ENCODE peak calls at places on chromosomes 13 and 19, in four cellular contexts. R, H, K and S are unnamed samples.

GRCh38 chr19:3494051-3494450 is 6.4 kb downstream of the DOHH start:
- DNase-seq in R (no peak), H (no peak), K (no peak), S (no peak)

GRCh38 chr13:79907527-79907926 is 426.6 kb downstream of the NDFIP2 start:
- DNase-seq in R (no peak), H (no peak), K (no peak), S (no peak)

GRCh38 chr19:30969586-30969985 is 379.6 kb downstream of the TSHZ3 start:
- DNase-seq in R (no peak), H (no peak), K (no peak), S (no peak)

GRCh38 chr19:34288381-34288780 is 34.0 kb downstream of the GARRE1 start:
- DNase-seq in R (no peak), H (no peak), K (no peak), S (no peak)

GRCh38 chr13:27954406-27954851 is 14.7 kb downstream of the CDX2 start:
- DNase-seq in R (no peak), H (no peak), K (no peak), S (no peak)

GRCh38 chr19:32677657-32678056 is 2.0 kb downstream of the RGS9BP start:
- DNase-seq in R (no peak), H (no peak), K (no peak), S (no peak)

GRCh38 chr19:44142014-44142523 is 715 bp downstream of the ZNF234 start:
- DNase-seq in R (no peak), H (peak; percentile 49), K (no peak), S (no peak)

GRCh38 chr13:27446986-27447583 is 3.3 kb downstream of the MTIF3 start:
- DNase-seq in R (no peak), H (no peak), K (no peak), S (no peak)

GRCh38 chr13:27170521-27171243 is 929 bp downstream of the USP12 start:
- DNase-seq in R (no peak), H (peak; percentile 36), K (peak; percentile 56), S (peak; percentile 55)

GRCh38 chr13:109704771-109705628 is 81.4 kb downstream of the IRS2 start:
- DNase-seq in R (no peak), H (no peak), K (peak; percentile 58), S (no peak)

GRCh38 chr13:112642061-112642460 is 47.8 kb upstream of the ATP11A start:
- DNase-seq in R (no peak), H (no peak), K (no peak), S (no peak)

GRCh38 chr13:27044837-27045570 is 126.6 kb downstream of the USP12 start:
- DNase-seq in R (no peak), H (no peak), K (no peak), S (no peak)

GRCh38 chr13:77595166-77595810 is 59.8 kb downstream of the SCEL start:
- DNase-seq in R (no peak), H (no peak), K (no peak), S (no peak)